ENCODE peak calls at places on chromosome 1, in six cellular contexts. B, C, M, V, S and R are unnamed samples.

GRCh38 chr1:22645936-22646335 is 2.5 kb downstream of the C1QC start:
- DNase-seq in B (no peak), C (peak; percentile 39), M (no peak), V (no peak), S (no peak), R (no peak)

GRCh38 chr1:44842763-44843655 is at the start of gene PTCH2:
- DNase-seq in B (peak; percentile 24), C (peak; percentile 60), M (peak; percentile 67), V (peak; percentile 96), S (peak; percentile 96), R (peak; percentile 88)

GRCh38 chr1:88701275-88701674 is 17.2 kb downstream of the PKN2 start:
- DNase-seq in B (peak; percentile 20), C (peak; percentile 7), M (no peak), V (no peak), S (no peak), R (no peak)

GRCh38 chr1:18805925-18806849 is 53.3 kb downstream of the TAS1R2 start:
- DNase-seq in B (no peak), C (no peak), M (no peak), V (no peak), S (no peak), R (no peak)

GRCh38 chr1:232635778-232636356 is 5.9 kb upstream of the SIPA1L2 start:
- DNase-seq in B (peak; percentile 78), C (no peak), M (no peak), V (peak; percentile 73), S (peak; percentile 70), R (no peak)

GRCh38 chr1:162943627-162944026 is 82.7 kb upstream of the CCDC190 start:
- DNase-seq in B (no peak), C (no peak), M (no peak), V (no peak), S (no peak), R (no peak)

GRCh38 chr1:218462591-218462990 is 117.5 kb downstream of the TGFB2 start:
- DNase-seq in B (no peak), C (no peak), M (no peak), V (no peak), S (no peak), R (no peak)

GRCh38 chr1:63799810-63800209 is 26.0 kb downstream of the ROR1 start:
- DNase-seq in B (no peak), C (no peak), M (no peak), V (no peak), S (no peak), R (no peak)

GRCh38 chr1:204151562-204152309 is at the start of gene ETNK2:
- DNase-seq in B (no peak), C (peak; percentile 68), M (peak; percentile 65), V (peak; percentile 65), S (peak; percentile 67), R (peak; percentile 75)

GRCh38 chr1:39105061-39105840 is 79.1 kb downstream of the NDUFS5 start:
- DNase-seq in B (peak; percentile 19), C (peak; percentile 77), M (peak; percentile 88), V (peak; percentile 71), S (peak; percentile 85), R (peak; percentile 68)

GRCh38 chr1:110511436-110511835 is 7.5 kb downstream of the KCNA10 start:
- DNase-seq in B (no peak), C (no peak), M (no peak), V (no peak), S (no peak), R (no peak)

GRCh38 chr1:105337427-105337826 is 1587.7 kb downstream of the AMY1C start:
- DNase-seq in B (no peak), C (no peak), M (no peak), V (no peak), S (no peak), R (no peak)

DNA sequence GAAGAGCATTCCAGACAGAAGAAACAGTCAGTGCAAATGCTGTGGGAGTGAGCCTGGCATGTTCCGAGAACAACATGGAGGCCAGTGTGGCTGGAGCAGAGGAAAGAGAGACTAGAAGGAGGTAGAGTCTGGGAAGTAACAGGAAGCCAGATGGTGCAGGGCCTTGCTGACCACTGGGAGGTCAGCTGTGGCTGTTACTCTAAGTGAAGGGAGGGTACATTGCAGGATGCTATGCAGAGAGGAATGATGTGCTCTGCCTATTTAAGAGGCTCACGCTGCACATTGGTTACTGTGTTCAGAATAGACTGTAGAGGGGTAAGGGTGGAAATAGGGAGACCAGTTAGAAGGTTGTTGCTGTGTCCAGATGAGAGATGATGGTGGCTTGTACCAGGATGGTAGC is 88.6 kb upstream of the CACNA1E start:
- DNase-seq in B (no peak), C (no peak), M (no peak), V (no peak), S (no peak), R (no peak)
- H3K4me1 ChIP-seq in B (no peaks in the 10 kb centered on the region), C (peaks cover 8% of the 10 kb centered on the region), M (no peaks in the 10 kb centered on the region), V (no peaks in the 10 kb centered on the region), S (peaks cover 13% of the 10 kb centered on the region), R (no peaks in the 10 kb centered on the region)

GRCh38 chr1:20403423-20404145 is 82.4 kb downstream of the CAMK2N1 start:
- DNase-seq in B (peak; percentile 57), C (no peak), M (no peak), V (no peak), S (no peak), R (no peak)
- H3K4me3 ChIP-seq in B (peak overlapping the region; percentile 67), C (no peak overlapping the region), M (no peak overlapping the region), V (no peak overlapping the region), S (no peak overlapping the region), R (no peak overlapping the region)

GRCh38 chr1:243411472-243411871 is 155.6 kb downstream of the SDCCAG8 start:
- DNase-seq in B (no peak), C (no peak), M (no peak), V (no peak), S (no peak), R (no peak)

GRCh38 chr1:243413431-243414151 is 157.8 kb downstream of the SDCCAG8 start:
- DNase-seq in B (no peak), C (no peak), M (no peak), V (peak; percentile 62), S (no peak), R (no peak)

GRCh38 chr1:243408479-243408878 is 152.6 kb downstream of the SDCCAG8 start:
- DNase-seq in B (no peak), C (no peak), M (no peak), V (no peak), S (no peak), R (no peak)

GRCh38 chr1:243407284-243408018 is 151.6 kb downstream of the SDCCAG8 start:
- DNase-seq in B (no peak), C (no peak), M (no peak), V (no peak), S (no peak), R (no peak)

GRCh38 chr1:243409284-243409683 is 153.4 kb downstream of the SDCCAG8 start:
- DNase-seq in B (no peak), C (no peak), M (no peak), V (peak; percentile 47), S (no peak), R (no peak)
- TF ChIP-seq CTCF in B (peak; percentile 61), C (peak; percentile 14), M (no peak), V (peak; percentile 74), S (peak; percentile 13), R (peak; percentile 71)

GRCh38 chr1:230201445-230201844 is 134.4 kb downstream of the GALNT2 start:
- DNase-seq in B (no peak), C (no peak), M (no peak), V (no peak), S (no peak), R (no peak)
- H3K4me1 ChIP-seq in B (peaks cover 5% of the 10 kb centered on the region), C (peaks cover 49% of the 10 kb centered on the region), M (peaks cover 24% of the 10 kb centered on the region), V (no peaks in the 10 kb centered on the region), S (peaks cover 22% of the 10 kb centered on the region), R (peaks cover 4% of the 10 kb centered on the region)

GRCh38 chr1:85571181-85571540 is 9.4 kb upstream of the CCN1 start:
- DNase-seq in B (no peak), C (no peak), M (no peak), V (no peak), S (no peak), R (no peak)

GRCh38 chr1:85570446-85571180 is 9.9 kb upstream of the CCN1 start:
- DNase-seq in B (no peak), C (no peak), M (no peak), V (no peak), S (no peak), R (no peak)

GRCh38 chr1:85571830-85572229 is 8.7 kb upstream of the CCN1 start:
- DNase-seq in B (no peak), C (no peak), M (no peak), V (no peak), S (no peak), R (no peak)

GRCh38 chr1:85573348-85573747 is 7.2 kb upstream of the CCN1 start:
- DNase-seq in B (no peak), C (no peak), M (no peak), V (no peak), S (no peak), R (no peak)

DNA sequence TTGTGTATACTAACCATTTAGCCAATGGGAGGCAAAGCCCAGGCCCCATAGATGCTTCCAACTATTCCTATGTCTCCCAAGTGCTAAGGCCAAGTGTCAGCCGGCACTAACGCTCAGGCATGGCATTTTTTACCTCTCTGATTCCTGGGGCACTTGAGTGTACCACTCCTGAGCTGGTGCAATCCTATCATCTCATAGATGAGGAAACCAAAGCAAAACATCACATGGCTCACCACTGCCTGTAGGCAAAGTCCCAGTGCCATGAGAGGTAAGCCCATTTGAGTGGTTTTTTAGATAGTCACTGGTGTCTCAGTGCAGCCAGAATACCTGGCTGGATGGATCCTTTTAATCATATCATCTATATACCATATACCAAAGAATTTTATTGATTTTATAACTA is 8.0 kb upstream of the CCN1 start:
- DNase-seq in B (no peak), C (no peak), M (no peak), V (no peak), S (no peak), R (no peak)
- H3K4me3 ChIP-seq in B (no peak overlapping the region), C (no peak overlapping the region), M (no peak overlapping the region), V (no peak overlapping the region), S (no peak overlapping the region), R (no peak overlapping the region)

GRCh38 chr1:75614455-75615379 is 3.8 kb upstream of the SLC44A5 start:
- DNase-seq in B (no peak), C (peak; percentile 66), M (no peak), V (peak; percentile 93), S (peak; percentile 80), R (peak; percentile 60)
- TF ChIP-seq CTCF in B (no peak), C (peak; percentile 67), M (no peak), V (peak; percentile 51), S (peak; percentile 48), R (peak; percentile 48)

GRCh38 chr1:46188295-46189030 is 9.8 kb downstream of the POMGNT1 start:
- DNase-seq in B (no peak), C (no peak), M (no peak), V (peak; percentile 49), S (no peak), R (no peak)

GRCh38 chr1:46186076-46186475 is 9.8 kb upstream of the P3R3URF start:
- DNase-seq in B (no peak), C (no peak), M (no peak), V (no peak), S (no peak), R (no peak)

GRCh38 chr1:46183926-46184557 is 7.8 kb upstream of the P3R3URF start:
- DNase-seq in B (no peak), C (no peak), M (no peak), V (no peak), S (no peak), R (no peak)

GRCh38 chr1:46184920-46185658 is 8.8 kb upstream of the P3R3URF start:
- DNase-seq in B (no peak), C (no peak), M (no peak), V (no peak), S (no peak), R (no peak)

GRCh38 chr1:46187106-46187869 is 10.9 kb downstream of the POMGNT1 start:
- DNase-seq in B (no peak), C (no peak), M (peak; percentile 87), V (no peak), S (no peak), R (no peak)
- H3K4me1 ChIP-seq in B (peaks cover 20% of the 10 kb centered on the region), C (peaks cover 23% of the 10 kb centered on the region), M (peaks cover 47% of the 10 kb centered on the region), V (no peaks in the 10 kb centered on the region), S (peaks cover 8% of the 10 kb centered on the region), R (no peaks in the 10 kb centered on the region)